ENCODE peak calls at places on chromosomes 12 and 14, in four cellular contexts. S is gastrocnemius medialis, W is activated B cell treated with CpG ODN at 0.5 μM for 24 hours, C is SHP77 treated with DMSO at 0.1 percent for 48 hours. E is an unnamed sample.

GRCh38 chr14:91140672-91141071 is 26.8 kb downstream of the DGLUCY start:
- DNase-seq in S (no peak), W (no peak), C (no peak), E (no peak)

GRCh38 chr12:29426516-29426915 is 45.5 kb upstream of the ERGIC2 start:
- DNase-seq in S (no peak), W (no peak), C (no peak), E (no peak)

GRCh38 chr12:108649126-108649525 is 15.4 kb upstream of the SELPLG start:
- DNase-seq in S (no peak), W (no peak), C (no peak), E (no peak)

GRCh38 chr12:88432536-88433462 is 147.5 kb downstream of the KITLG start:
- DNase-seq in S (no peak), W (no peak), C (no peak), E (no peak)

GRCh38 chr12:117155278-117156060 is 34.8 kb downstream of the FBXO21 start:
- DNase-seq in S (no peak), W (peak; percentile 57), C (peak; percentile 85), E (peak; percentile 59)

GRCh38 chr12:52307836-52308806 is 13.1 kb downstream of the KRT83 start:
- DNase-seq in S (peak; percentile 19), W (no peak), C (peak; percentile 20), E (peak; percentile 89)

GRCh38 chr12:118185602-118186397 is 49.9 kb downstream of the PEBP1 start:
- DNase-seq in S (no peak), W (no peak), C (no peak), E (no peak)

GRCh38 chr12:91327889-91328288 is 145.3 kb upstream of the DCN start:
- DNase-seq in S (no peak), W (no peak), C (no peak), E (no peak)

GRCh38 chr14:33014710-33015109 is 76.0 kb downstream of the NPAS3 start:
- DNase-seq in S (no peak), W (no peak), C (no peak), E (no peak)

GRCh38 chr14:22554706-22555572 is 34.1 kb downstream of the DAD1 start:
- DNase-seq in S (no peak), W (no peak), C (no peak), E (no peak)

GRCh38 chr12:85356596-85357385 is 76.8 kb downstream of the ALX1 start:
- DNase-seq in S (no peak), W (no peak), C (no peak), E (no peak)

GRCh38 chr12:131830335-131831020 is 2.3 kb downstream of the MMP17 start:
- DNase-seq in S (peak; percentile 42), W (peak; percentile 62), C (peak; percentile 40), E (peak; percentile 87)

GRCh38 chr14:36981832-36982528 is 190.4 kb downstream of the SLC25A21 start:
- DNase-seq in S (no peak), W (no peak), C (no peak), E (no peak)

GRCh38 chr12:56256326-56256960 is 1.7 kb downstream of the ANKRD52 start:
- DNase-seq in S (no peak), W (no peak), C (no peak), E (peak; percentile 74)

GRCh38 chr12:65858831-65859230 is 34.5 kb downstream of the HMGA2 start:
- DNase-seq in S (no peak), W (no peak), C (no peak), E (no peak)

GRCh38 chr14:35374273-35374681 is 30.3 kb downstream of the NFKBIA start:
- DNase-seq in S (peak; percentile 45), W (no peak), C (no peak), E (peak; percentile 51)

GRCh38 chr12:42483534-42483857 is 106.0 kb downstream of the PRICKLE1 start:
- DNase-seq in S (no peak), W (peak; percentile 69), C (no peak), E (no peak)

GRCh38 chr12:48123169-48123568 is 4.0 kb downstream of the PFKM start:
- DNase-seq in S (no peak), W (no peak), C (no peak), E (no peak)

GRCh38 chr12:85363382-85364190 is 83.6 kb downstream of the ALX1 start:
- DNase-seq in S (no peak), W (no peak), C (no peak), E (no peak)

GRCh38 chr12:118773956-118774723 is 207.2 kb upstream of the SRRM4 start:
- DNase-seq in S (no peak), W (no peak), C (no peak), E (no peak)

GRCh38 chr12:75738486-75738885 is 227.1 kb upstream of the KRR1 start:
- DNase-seq in S (no peak), W (no peak), C (no peak), E (no peak)

GRCh38 chr12:1587927-1588573 is 6.3 kb downstream of the FBXL14 start:
- DNase-seq in S (no peak), W (no peak), C (no peak), E (no peak)

GRCh38 chr14:85172889-85173458 is 357.0 kb upstream of the FLRT2 start:
- DNase-seq in S (no peak), W (no peak), C (no peak), E (no peak)

GRCh38 chr14:49363926-49364751 is 222.0 kb downstream of the RPS29 start:
- DNase-seq in S (no peak), W (no peak), C (no peak), E (no peak)

GRCh38 chr14:100476012-100476822 is 111.0 kb downstream of the BEGAIN start:
- DNase-seq in S (peak; percentile 28), W (no peak), C (peak; percentile 65), E (peak; percentile 33)

GRCh38 chr14:104113631-104114420 is 24.6 kb upstream of the KIF26A start:
- DNase-seq in S (no peak), W (no peak), C (no peak), E (peak; percentile 32)

GRCh38 chr12:48682927-48683326 is 889 bp upstream of the KANSL2 start:
- DNase-seq in S (no peak), W (no peak), C (no peak), E (no peak)

GRCh38 chr12:68381476-68381875 is 49.3 kb upstream of the MDM1 start:
- DNase-seq in S (no peak), W (no peak), C (no peak), E (no peak)

GRCh38 chr12:66603458-66603857 is 75.4 kb downstream of the GRIP1 start:
- DNase-seq in S (no peak), W (no peak), C (no peak), E (no peak)

GRCh38 chr14:101857226-101857625 is 95.7 kb downstream of the PPP2R5C start:
- DNase-seq in S (no peak), W (no peak), C (no peak), E (no peak)

GRCh38 chr12:103138538-103138937 is 181.1 kb downstream of the ASCL1 start:
- DNase-seq in S (no peak), W (no peak), C (no peak), E (no peak)

GRCh38 chr12:1927751-1928351 is 9.4 kb upstream of the CACNA2D4 start:
- DNase-seq in S (no peak), W (no peak), C (no peak), E (no peak)

GRCh38 chr12:132163041-132163910 is 19.0 kb downstream of the NOC4L start:
- DNase-seq in S (no peak), W (no peak), C (no peak), E (peak; percentile 14)

GRCh38 chr14:54854181-54854580 is 48.4 kb downstream of the GCH1 start:
- DNase-seq in S (no peak), W (no peak), C (no peak), E (no peak)

GRCh38 chr12:124531281-124531745 is 36.1 kb downstream of the NCOR2 start:
- DNase-seq in S (no peak), W (no peak), C (no peak), E (no peak)

GRCh38 chr12:4648099-4648498 is 752 bp downstream of the AKAP3 start:
- DNase-seq in S (no peak), W (no peak), C (peak; percentile 0), E (no peak)

GRCh38 chr12:12819221-12819620 is 6.1 kb downstream of the DDX47 start:
- DNase-seq in S (no peak), W (no peak), C (no peak), E (no peak)

E was measured in psoas muscle.